ENCODE peak calls at places on chromosomes 13 and 19, in four cellular contexts. G, S, A and K are unnamed samples.

GRCh38 chr19:15124572-15125231 is 17.5 kb downstream of the SYDE1 start:
- DNase-seq in G (peak; percentile 41), S (no peak), A (no peak), K (no peak)

GRCh38 chr19:44725684-44726083 is 22.8 kb upstream of the BCL3 start:
- DNase-seq in G (no peak), S (no peak), A (no peak), K (no peak)

GRCh38 chr19:3282155-3282554 is 57.7 kb downstream of the CELF5 start:
- DNase-seq in G (no peak), S (no peak), A (no peak), K (no peak)

GRCh38 chr19:33147538-33147937 is 15.6 kb downstream of the WDR88 start:
- DNase-seq in G (no peak), S (no peak), A (no peak), K (no peak)

GRCh38 chr13:113049521-113049941 is 56.1 kb upstream of the F7 start:
- DNase-seq in G (no peak), S (no peak), A (no peak), K (no peak)

GRCh38 chr13:48235100-48235813 is 2.3 kb downstream of the ITM2B start:
- DNase-seq in G (peak; percentile 45), S (no peak), A (peak; percentile 61), K (peak; percentile 32)

GRCh38 chr13:25632166-25632888 is 260.6 kb downstream of the ATP8A2 start:
- DNase-seq in G (no peak), S (no peak), A (no peak), K (no peak)

GRCh38 chr13:111525320-111526118 is 205.1 kb downstream of the TEX29 start:
- DNase-seq in G (no peak), S (no peak), A (no peak), K (no peak)

GRCh38 chr13:27360562-27360961 is 63.9 kb upstream of the GTF3A start:
- DNase-seq in G (no peak), S (no peak), A (no peak), K (no peak)

GRCh38 chr19:688214-688613 is 7.0 kb downstream of the PRSS57 start:
- DNase-seq in G (no peak), S (no peak), A (no peak), K (no peak)

GRCh38 chr13:43316997-43317396 is 293.6 kb downstream of the DNAJC15 start:
- DNase-seq in G (peak; percentile 40), S (no peak), A (peak; percentile 45), K (peak; percentile 97)

GRCh38 chr13:73215807-73216206 is 157.0 kb downstream of the KLF5 start:
- DNase-seq in G (no peak), S (no peak), A (peak; percentile 63), K (peak; percentile 39)

GRCh38 chr19:46848389-46848788 is 2.3 kb downstream of the AP2S1 start:
- DNase-seq in G (no peak), S (no peak), A (no peak), K (no peak)

GRCh38 chr19:35291916-35292315 is at the start of gene MAG:
- DNase-seq in G (no peak), S (no peak), A (no peak), K (no peak)

GRCh38 chr13:77599351-77599750 is 63.8 kb downstream of the SCEL start:
- DNase-seq in G (no peak), S (no peak), A (no peak), K (no peak)

GRCh38 chr19:36916991-36917390 is 859 bp downstream of the ZNF568 start:
- DNase-seq in G (peak; percentile 19), S (no peak), A (peak; percentile 15), K (peak; percentile 69)

GRCh38 chr13:72507394-72508199 is 219.8 kb downstream of the MZT1 start:
- DNase-seq in G (no peak), S (no peak), A (peak; percentile 42), K (peak; percentile 14)

GRCh38 chr13:42762251-42762650 is 19.1 kb upstream of the FAM216B start:
- DNase-seq in G (no peak), S (no peak), A (no peak), K (no peak)

GRCh38 chr19:8001651-8001994 is 3.8 kb downstream of the ELAVL1 start:
- DNase-seq in G (no peak), S (no peak), A (no peak), K (no peak)

GRCh38 chr19:51246153-51246552 is 4.7 kb upstream of the SIGLECL1 start:
- DNase-seq in G (no peak), S (no peak), A (peak; percentile 44), K (peak; percentile 26)

GRCh38 chr19:34411216-34411615 is 7.0 kb downstream of the PDCD2L start:
- DNase-seq in G (no peak), S (no peak), A (no peak), K (no peak)

GRCh38 chr19:10271543-10272086 is 695 bp downstream of the ICAM1 start:
- DNase-seq in G (peak; percentile 31), S (no peak), A (peak; percentile 62), K (no peak)

GRCh38 chr13:110436276-110436675 is 125.2 kb downstream of the RAB20 start:
- DNase-seq in G (no peak), S (no peak), A (no peak), K (no peak)

GRCh38 chr19:35539850-35540249 is 5.6 kb upstream of the TMEM147 start:
- DNase-seq in G (no peak), S (no peak), A (no peak), K (no peak)